ENCODE peak calls at places on chromosome 15, in ten cellular contexts. U is Daoy, K is HuH-7, A is NCI-H524 treated with DMSO at 0.1 percent for 48 hours, O is anterior cingulate cortex, T is immature natural killer cell, W is Kasumi-1, G is H9, D is foreskin keratinocyte, J is ACHN. R is an unnamed sample.
A peak's percentile ranks its signal among the peaks of the same experiment; 100 is the strongest.

GRCh38 chr15:80875568-80875967 is 96.4 kb downstream of the CEMIP start:
- DNase-seq in U (no peak), K (no peak), A (no peak), O (peak; percentile 63), T (no peak), W (no peak), G (no peak), D (no peak), J (no peak), R (no peak)

GRCh38 chr15:66593219-66593780 is 27.5 kb upstream of the LCTL start:
- DNase-seq in U (no peak), K (no peak), A (no peak), O (no peak), T (no peak), W (no peak), G (no peak), D (no peak), J (no peak), R (no peak)

GRCh38 chr15:43889072-43889471 is 62.3 kb downstream of the WDR76 start:
- DNase-seq in U (no peak), K (no peak), A (no peak), O (no peak), T (no peak), W (no peak), G (no peak), D (no peak), J (no peak), R (no peak)

GRCh38 chr15:93520206-93520605 is 431.2 kb upstream of the RGMA start:
- DNase-seq in U (no peak), K (no peak), A (no peak), O (no peak), T (no peak), W (no peak), G (peak; percentile 56), D (no peak), J (no peak), R (no peak)

GRCh38 chr15:28192772-28193171 is 93.7 kb upstream of the OCA2 start:
- DNase-seq in U (no peak), K (no peak), A (no peak), O (no peak), T (no peak), W (no peak), G (no peak), D (no peak), J (no peak), R (no peak)

GRCh38 chr15:100090411-100090810 is 251.4 kb downstream of the ADAMTS17 start:
- DNase-seq in U (no peak), K (no peak), A (no peak), O (no peak), T (no peak), W (no peak), G (no peak), D (no peak), J (no peak), R (no peak)

GRCh38 chr15:64693134-64693533 is 82.3 kb downstream of the RBPMS2 start:
- DNase-seq in U (no peak), K (peak; percentile 36), A (no peak), O (peak; percentile 29), T (no peak), W (no peak), G (no peak), D (peak; percentile 50), J (no peak), R (no peak)

GRCh38 chr15:101049856-101050646 is 130.9 kb downstream of the LRRK1 start:
- DNase-seq in U (no peak), K (no peak), A (no peak), O (no peak), T (no peak), W (no peak), G (no peak), D (no peak), J (no peak), R (no peak)

GRCh38 chr15:76177491-76178040 is 117.8 kb downstream of the TMEM266 start:
- DNase-seq in U (peak; percentile 34), K (no peak), A (no peak), O (peak; percentile 48), T (no peak), W (no peak), G (no peak), D (peak; percentile 82), J (no peak), R (no peak)

GRCh38 chr15:98123834-98124233 is 163.3 kb downstream of the ARRDC4 start:
- DNase-seq in U (peak; percentile 27), K (no peak), A (no peak), O (no peak), T (no peak), W (no peak), G (no peak), D (peak; percentile 93), J (no peak), R (no peak)

GRCh38 chr15:64423970-64424369 is 36.3 kb downstream of the TRIP4 start:
- DNase-seq in U (no peak), K (no peak), A (no peak), O (no peak), T (no peak), W (no peak), G (no peak), D (no peak), J (no peak), R (no peak)

GRCh38 chr15:91928676-91929075 is 75.2 kb downstream of the SLCO3A1 start:
- DNase-seq in U (no peak), K (no peak), A (no peak), O (no peak), T (no peak), W (no peak), G (no peak), D (no peak), J (no peak), R (no peak)

GRCh38 chr15:64426845-64427465 is 33.4 kb upstream of the ZNF609 start:
- DNase-seq in U (no peak), K (no peak), A (peak; percentile 7), O (no peak), T (no peak), W (peak; percentile 63), G (no peak), D (no peak), J (peak; percentile 45), R (no peak)

GRCh38 chr15:72864681-72865080 is 81.1 kb upstream of the ADPGK start:
- DNase-seq in U (no peak), K (no peak), A (no peak), O (no peak), T (no peak), W (no peak), G (no peak), D (no peak), J (no peak), R (no peak)

GRCh38 chr15:59169337-59169736 is 37.3 kb upstream of the LDHAL6B start:
- DNase-seq in U (peak; percentile 54), K (no peak), A (no peak), O (no peak), T (no peak), W (no peak), G (no peak), D (peak; percentile 61), J (peak; percentile 69), R (no peak)

GRCh38 chr15:75008249-75009017 is 13.1 kb downstream of the SCAMP5 start:
- DNase-seq in U (no peak), K (no peak), A (no peak), O (no peak), T (no peak), W (peak; percentile 37), G (no peak), D (no peak), J (no peak), R (no peak)

GRCh38 chr15:69934607-69935006 is 163.1 kb downstream of the TLE3 start:
- DNase-seq in U (no peak), K (no peak), A (no peak), O (no peak), T (no peak), W (no peak), G (no peak), D (no peak), J (no peak), R (no peak)

GRCh38 chr15:99729920-99730319 is 3.3 kb downstream of the LYSMD4 start:
- DNase-seq in U (peak; percentile 67), K (peak; percentile 44), A (no peak), O (peak; percentile 41), T (no peak), W (peak; percentile 37), G (no peak), D (peak; percentile 39), J (peak; percentile 45), R (no peak)

R was measured in activated T-helper 9 cell treated with anti-CD3 and anti-CD28 coated beads, Interleukin-2, amount 50 U/mL, for 16 hours.